ENCODE peak calls at places on chromosomes 6 and 20, in six cellular contexts. E, B, O, V, K and X are unnamed samples.

GRCh38 chr20:6622041-6622440 is 145.4 kb upstream of the BMP2 start:
- DNase-seq in E (no peak), B (no peak), O (no peak), V (no peak), K (no peak), X (no peak)

GRCh38 chr6:93177451-93177850 is 241.9 kb downstream of the EPHA7 start:
- DNase-seq in E (no peak), B (no peak), O (no peak), V (no peak), K (no peak), X (no peak)

GRCh38 chr20:43942661-43943285 is 28.1 kb downstream of the TOX2 start:
- DNase-seq in E (peak; percentile 56), B (peak; percentile 26), O (no peak), V (no peak), K (peak; percentile 47), X (peak; percentile 64)

GRCh38 chr20:35918021-35918420 is 36.3 kb downstream of the SCAND1 start:
- DNase-seq in E (no peak), B (no peak), O (peak; percentile 38), V (no peak), K (no peak), X (no peak)

GRCh38 chr6:18414102-18414501 is 27.0 kb downstream of the RNF144B start:
- DNase-seq in E (no peak), B (no peak), O (no peak), V (no peak), K (no peak), X (no peak)

GRCh38 chr6:155377061-155377460 is 62.8 kb upstream of the TFB1M start:
- DNase-seq in E (peak; percentile 86), B (peak; percentile 53), O (no peak), V (no peak), K (no peak), X (peak; percentile 24)

GRCh38 chr6:108966855-108967755 is 118.9 kb downstream of the ARMC2 start:
- DNase-seq in E (peak; percentile 78), B (peak; percentile 53), O (no peak), V (no peak), K (peak; percentile 56), X (peak; percentile 69)

GRCh38 chr20:62064788-62065668 is 653 bp downstream of the TAF4 start:
- DNase-seq in E (no peak), B (no peak), O (peak; percentile 63), V (no peak), K (peak; percentile 58), X (no peak)

GRCh38 chr6:108437821-108438220 is 122.9 kb upstream of the FOXO3 start:
- DNase-seq in E (peak; percentile 53), B (no peak), O (no peak), V (no peak), K (no peak), X (peak; percentile 32)

GRCh38 chr6:50381106-50381415 is 331.3 kb upstream of the DEFB112 start:
- DNase-seq in E (no peak), B (no peak), O (no peak), V (no peak), K (peak; percentile 29), X (peak; percentile 19)

GRCh38 chr20:36098364-36098763 is 56.2 kb upstream of the EPB41L1 start:
- DNase-seq in E (peak; percentile 42), B (no peak), O (no peak), V (no peak), K (no peak), X (peak; percentile 82)

GRCh38 chr6:158758464-158758863 is 60.7 kb downstream of the EZR start:
- DNase-seq in E (no peak), B (no peak), O (no peak), V (no peak), K (no peak), X (no peak)

GRCh38 chr20:46139908-46140482 is 21.9 kb downstream of the CD40 start:
- DNase-seq in E (peak; percentile 80), B (no peak), O (peak; percentile 39), V (no peak), K (no peak), X (peak; percentile 63)

GRCh38 chr6:68008445-68008844 is 626.6 kb upstream of the ADGRB3 start:
- DNase-seq in E (no peak), B (no peak), O (no peak), V (no peak), K (no peak), X (no peak)

DNA sequence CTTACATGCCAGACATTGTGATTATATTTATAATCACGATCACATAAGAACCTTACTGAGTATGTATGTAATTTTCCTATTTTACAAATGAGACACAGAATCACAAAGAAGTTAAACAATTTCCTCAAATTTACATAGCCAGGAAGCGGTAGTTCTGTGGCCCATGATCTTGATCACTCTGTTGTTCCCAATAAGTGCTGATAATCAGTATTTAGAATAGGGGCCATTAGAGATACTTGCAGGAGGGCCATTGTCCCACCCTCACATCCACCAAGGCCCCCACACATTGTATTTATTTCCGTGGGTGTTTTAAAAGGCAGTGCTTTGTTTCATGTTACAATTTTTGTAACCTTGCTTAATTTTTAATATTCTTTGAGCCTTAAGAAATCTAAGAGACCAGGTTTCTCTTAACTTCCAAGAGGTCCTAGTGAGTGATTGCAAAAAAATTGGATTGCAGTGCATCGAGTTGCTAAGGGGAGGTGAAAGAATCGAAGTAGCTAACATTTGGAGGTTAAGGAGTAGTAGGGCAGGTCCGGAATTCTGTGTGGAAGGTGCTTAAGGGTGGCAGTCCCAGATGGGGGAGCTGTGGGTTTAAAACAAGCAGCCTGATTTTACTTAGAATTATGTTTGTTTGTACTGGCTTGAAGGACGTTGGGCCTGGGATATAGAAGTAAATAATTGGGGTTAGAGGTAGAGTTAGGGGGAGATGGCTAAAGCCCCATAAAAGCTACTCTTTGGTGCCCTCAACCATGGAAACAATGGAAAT is 339.4 kb downstream of the CDKAL1 start:
- DNase-seq in E (no peak), B (no peak), O (no peak), V (no peak), K (peak; percentile 58), X (peak; percentile 21)
- TF ChIP-seq CTCF in E (peak; percentile 13), B (peak; percentile 31), O (no peak), V (no peak), K (peak; percentile 25), X (no peak)

DNA sequence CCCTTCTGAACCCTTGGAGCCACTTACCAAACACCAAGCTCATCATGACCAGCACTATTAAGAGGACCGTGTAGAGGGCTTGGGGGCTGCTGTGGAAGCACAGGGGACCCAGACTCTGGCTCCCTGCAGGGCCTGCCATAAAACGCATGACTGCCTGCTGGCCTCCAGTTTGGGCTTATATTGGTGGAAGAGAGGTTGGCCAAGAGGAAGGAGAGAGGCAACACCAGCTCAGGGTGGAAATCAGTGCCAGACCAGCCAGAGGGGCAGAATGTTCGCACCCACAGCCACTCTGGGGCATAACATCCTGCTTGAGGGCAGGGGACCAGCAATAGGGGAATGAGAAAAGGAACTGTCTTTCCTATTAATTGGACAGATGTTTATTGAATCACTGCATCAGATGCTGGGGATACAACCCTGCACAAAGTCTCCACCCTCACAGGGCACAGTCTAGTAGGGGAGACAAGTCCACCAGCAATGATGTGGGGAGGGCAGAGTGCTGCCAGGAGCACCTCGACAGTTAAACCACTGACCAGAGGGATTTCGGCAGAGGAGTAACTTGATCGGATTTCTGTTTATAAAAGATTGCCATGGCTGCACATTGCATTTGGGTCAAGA is 534 bp downstream of the LY6G5C start:
- DNase-seq in E (no peak), B (no peak), O (no peak), V (no peak), K (no peak), X (no peak)
- TF ChIP-seq CTCF in E (no peak), B (no peak), O (no peak), V (no peak), K (no peak), X (no peak)

DNA sequence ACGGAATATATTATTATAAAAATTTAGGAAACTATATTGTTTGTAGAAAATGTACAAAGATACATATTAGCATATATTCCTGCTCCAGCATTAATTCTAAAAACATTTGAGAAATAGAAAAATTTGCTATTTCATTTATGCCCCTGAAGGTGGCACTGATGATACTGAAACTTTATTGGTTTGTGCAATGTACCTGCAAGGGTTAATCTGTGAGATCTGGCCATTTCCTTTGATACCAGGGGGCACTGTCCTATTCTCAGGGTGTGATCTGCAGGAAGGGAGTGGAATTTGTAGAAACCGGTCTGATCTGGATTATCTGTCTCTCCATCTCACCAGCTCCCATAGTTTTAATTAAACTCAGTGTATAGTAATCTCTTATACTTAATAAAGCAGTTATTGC is 625.1 kb upstream of the IMPG1 start:
- DNase-seq in E (no peak), B (no peak), O (no peak), V (no peak), K (no peak), X (peak; percentile 31)
- TF ChIP-seq CTCF in E (peak; percentile 45), B (no peak), O (no peak), V (peak; percentile 46), K (no peak), X (peak; percentile 54)

GRCh38 chr6:22682979-22683378 is 113.6 kb downstream of the HDGFL1 start:
- DNase-seq in E (peak; percentile 75), B (no peak), O (no peak), V (no peak), K (no peak), X (no peak)
- TF ChIP-seq CTCF in E (no peak), B (no peak), O (no peak), V (no peak), K (no peak), X (no peak)

GRCh38 chr6:48689498-48689897 is 578.5 kb upstream of the PTCHD4 start:
- DNase-seq in E (no peak), B (no peak), O (no peak), V (no peak), K (no peak), X (no peak)
- TF ChIP-seq CTCF in E (no peak), B (no peak), O (no peak), V (no peak), K (no peak), X (no peak)

GRCh38 chr6:168052291-168052891 is 26.6 kb downstream of the FRMD1 start:
- DNase-seq in E (no peak), B (no peak), O (no peak), V (no peak), K (peak; percentile 82), X (no peak)
- TF ChIP-seq CTCF in E (no peak), B (peak; percentile 9), O (no peak), V (no peak), K (peak; percentile 27), X (no peak)

DNA sequence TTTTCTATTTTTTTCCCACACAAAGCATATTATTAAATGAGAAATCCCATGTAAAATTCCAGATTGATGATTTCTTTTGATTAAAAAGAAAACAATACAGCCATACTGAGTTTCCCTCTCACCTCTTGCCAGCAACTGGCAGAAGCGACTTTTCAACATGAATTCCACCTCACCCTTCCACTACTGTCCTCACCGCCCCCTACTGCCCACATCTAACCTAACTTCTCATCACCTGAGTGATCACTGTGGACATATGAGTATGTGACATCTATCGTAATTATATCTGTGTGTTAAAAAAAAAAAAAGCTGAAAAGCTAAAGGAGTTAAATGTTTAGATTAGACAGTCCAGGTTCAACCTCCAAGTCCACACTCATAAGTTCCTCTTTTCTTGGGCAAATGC is 528.6 kb downstream of the PRKN start:
- DNase-seq in E (no peak), B (no peak), O (no peak), V (no peak), K (peak; percentile 5), X (peak; percentile 30)
- TF ChIP-seq CTCF in E (peak; percentile 18), B (peak; percentile 7), O (no peak), V (no peak), K (no peak), X (peak; percentile 16)

DNA sequence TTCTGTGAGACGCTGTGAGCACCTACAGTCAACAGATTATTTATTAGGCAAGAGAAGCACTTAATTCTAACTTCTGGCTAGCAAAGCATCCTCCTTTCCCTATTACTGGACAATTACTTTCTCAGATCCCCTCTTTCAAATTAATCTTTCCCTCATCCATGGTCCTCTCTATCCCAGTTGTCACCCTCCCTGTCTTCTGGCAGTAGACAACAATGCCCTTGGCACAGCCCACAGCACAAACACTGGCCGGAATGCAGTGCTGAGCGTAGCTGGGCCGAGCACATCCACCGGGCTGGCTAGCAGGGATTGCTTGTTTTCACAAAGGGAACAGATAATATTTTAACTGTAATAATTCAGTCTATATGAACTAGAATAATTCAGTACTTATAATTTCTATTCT is 262.2 kb downstream of the FOXC1 start:
- DNase-seq in E (no peak), B (no peak), O (no peak), V (no peak), K (no peak), X (no peak)
- TF ChIP-seq CTCF in E (no peak), B (no peak), O (no peak), V (no peak), K (no peak), X (no peak)